ENCODE peak calls at places on chromosomes 12 and 14, in nine cellular contexts. One of them, this sample, is unnamed.

GRCh38 chr12:104682790-104683279 is 226.1 kb downstream of the CHST11 start:
- DNase-seq in NCI-H1105: no peak
- DNase-seq in NCI-H1436: no peak
- DNase-seq in WERI-Rb-1: no peak
- DNase-seq in stimulated activated CD4-positive, alpha-beta T cell treated with anti-CD3 and anti-CD28 coated beads, Interleukin-1b, Interleukin-23, amount 100 ng/mL, for 24 hours: peak
- DNase-seq in body of pancreas: no peak
- DNase-seq in breast epithelium: no peak
- DNase-seq in stimulated activated naive CD8-positive, alpha-beta T cell treated with anti-CD3 and anti-CD28 coated beads, Interleukin-15, amount 100 ng/mL, for 72 hours: peak
- DNase-seq in mesendoderm: no peak
- DNase-seq in this sample: no peak

GRCh38 chr12:21939435-21939834 is 1.8 kb downstream of the ABCC9 start:
- DNase-seq in NCI-H1105: no peak
- DNase-seq in NCI-H1436: no peak
- DNase-seq in WERI-Rb-1: no peak
- DNase-seq in stimulated activated CD4-positive, alpha-beta T cell treated with anti-CD3 and anti-CD28 coated beads, Interleukin-1b, Interleukin-23, amount 100 ng/mL, for 24 hours: no peak
- DNase-seq in body of pancreas: no peak
- DNase-seq in breast epithelium: no peak
- DNase-seq in stimulated activated naive CD8-positive, alpha-beta T cell treated with anti-CD3 and anti-CD28 coated beads, Interleukin-15, amount 100 ng/mL, for 72 hours: no peak
- DNase-seq in mesendoderm: peak
- DNase-seq in this sample: no peak

GRCh38 chr14:55731881-55732498 is 152.0 kb downstream of the KTN1 start:
- DNase-seq in NCI-H1105: no peak
- DNase-seq in NCI-H1436: peak
- DNase-seq in WERI-Rb-1: peak
- DNase-seq in stimulated activated CD4-positive, alpha-beta T cell treated with anti-CD3 and anti-CD28 coated beads, Interleukin-1b, Interleukin-23, amount 100 ng/mL, for 24 hours: peak
- DNase-seq in body of pancreas: peak
- DNase-seq in breast epithelium: no peak
- DNase-seq in stimulated activated naive CD8-positive, alpha-beta T cell treated with anti-CD3 and anti-CD28 coated beads, Interleukin-15, amount 100 ng/mL, for 72 hours: peak
- DNase-seq in mesendoderm: peak
- DNase-seq in this sample: no peak

GRCh38 chr14:55756563-55756962 is 176.6 kb downstream of the KTN1 start:
- DNase-seq in NCI-H1105: no peak
- DNase-seq in NCI-H1436: no peak
- DNase-seq in WERI-Rb-1: no peak
- DNase-seq in stimulated activated CD4-positive, alpha-beta T cell treated with anti-CD3 and anti-CD28 coated beads, Interleukin-1b, Interleukin-23, amount 100 ng/mL, for 24 hours: no peak
- DNase-seq in body of pancreas: no peak
- DNase-seq in breast epithelium: no peak
- DNase-seq in stimulated activated naive CD8-positive, alpha-beta T cell treated with anti-CD3 and anti-CD28 coated beads, Interleukin-15, amount 100 ng/mL, for 72 hours: no peak
- DNase-seq in mesendoderm: peak
- DNase-seq in this sample: no peak

GRCh38 chr12:59689776-59690175 is 93.9 kb downstream of the SLC16A7 start:
- DNase-seq in NCI-H1105: no peak
- DNase-seq in NCI-H1436: no peak
- DNase-seq in WERI-Rb-1: no peak
- DNase-seq in stimulated activated CD4-positive, alpha-beta T cell treated with anti-CD3 and anti-CD28 coated beads, Interleukin-1b, Interleukin-23, amount 100 ng/mL, for 24 hours: no peak
- DNase-seq in body of pancreas: no peak
- DNase-seq in breast epithelium: no peak
- DNase-seq in stimulated activated naive CD8-positive, alpha-beta T cell treated with anti-CD3 and anti-CD28 coated beads, Interleukin-15, amount 100 ng/mL, for 72 hours: no peak
- DNase-seq in mesendoderm: peak
- DNase-seq in this sample: no peak

GRCh38 chr14:22848391-22849164 is 12.2 kb downstream of the MMP14 start:
- DNase-seq in NCI-H1105: peak
- DNase-seq in NCI-H1436: no peak
- DNase-seq in WERI-Rb-1: no peak
- DNase-seq in stimulated activated CD4-positive, alpha-beta T cell treated with anti-CD3 and anti-CD28 coated beads, Interleukin-1b, Interleukin-23, amount 100 ng/mL, for 24 hours: no peak
- DNase-seq in body of pancreas: no peak
- DNase-seq in breast epithelium: peak
- DNase-seq in stimulated activated naive CD8-positive, alpha-beta T cell treated with anti-CD3 and anti-CD28 coated beads, Interleukin-15, amount 100 ng/mL, for 72 hours: no peak
- DNase-seq in mesendoderm: peak
- DNase-seq in this sample: peak

GRCh38 chr14:73743431-73743931 is 29.3 kb upstream of the PNMA1 start:
- DNase-seq in NCI-H1105: no peak
- DNase-seq in NCI-H1436: no peak
- DNase-seq in WERI-Rb-1: no peak
- DNase-seq in stimulated activated CD4-positive, alpha-beta T cell treated with anti-CD3 and anti-CD28 coated beads, Interleukin-1b, Interleukin-23, amount 100 ng/mL, for 24 hours: no peak
- DNase-seq in body of pancreas: no peak
- DNase-seq in breast epithelium: no peak
- DNase-seq in stimulated activated naive CD8-positive, alpha-beta T cell treated with anti-CD3 and anti-CD28 coated beads, Interleukin-15, amount 100 ng/mL, for 72 hours: no peak
- DNase-seq in mesendoderm: no peak
- DNase-seq in this sample: no peak

GRCh38 chr14:77372304-77372841 is 4.5 kb downstream of the TMED8 start:
- DNase-seq in NCI-H1105: no peak
- DNase-seq in NCI-H1436: no peak
- DNase-seq in WERI-Rb-1: no peak
- DNase-seq in stimulated activated CD4-positive, alpha-beta T cell treated with anti-CD3 and anti-CD28 coated beads, Interleukin-1b, Interleukin-23, amount 100 ng/mL, for 24 hours: no peak
- DNase-seq in body of pancreas: no peak
- DNase-seq in breast epithelium: no peak
- DNase-seq in stimulated activated naive CD8-positive, alpha-beta T cell treated with anti-CD3 and anti-CD28 coated beads, Interleukin-15, amount 100 ng/mL, for 72 hours: no peak
- DNase-seq in mesendoderm: no peak
- DNase-seq in this sample: no peak

GRCh38 chr12:34605510-34605887 is 583.2 kb downstream of the ALG10 start:
- DNase-seq in NCI-H1105: no peak
- DNase-seq in NCI-H1436: no peak
- DNase-seq in WERI-Rb-1: no peak
- DNase-seq in stimulated activated CD4-positive, alpha-beta T cell treated with anti-CD3 and anti-CD28 coated beads, Interleukin-1b, Interleukin-23, amount 100 ng/mL, for 24 hours: no peak
- DNase-seq in body of pancreas: no peak
- DNase-seq in breast epithelium: no peak
- DNase-seq in stimulated activated naive CD8-positive, alpha-beta T cell treated with anti-CD3 and anti-CD28 coated beads, Interleukin-15, amount 100 ng/mL, for 72 hours: no peak
- DNase-seq in mesendoderm: no peak
- DNase-seq in this sample: no peak

GRCh38 chr12:85367886-85368385 is 87.9 kb downstream of the ALX1 start:
- DNase-seq in NCI-H1105: no peak
- DNase-seq in NCI-H1436: no peak
- DNase-seq in WERI-Rb-1: no peak
- DNase-seq in stimulated activated CD4-positive, alpha-beta T cell treated with anti-CD3 and anti-CD28 coated beads, Interleukin-1b, Interleukin-23, amount 100 ng/mL, for 24 hours: no peak
- DNase-seq in body of pancreas: no peak
- DNase-seq in breast epithelium: no peak
- DNase-seq in stimulated activated naive CD8-positive, alpha-beta T cell treated with anti-CD3 and anti-CD28 coated beads, Interleukin-15, amount 100 ng/mL, for 72 hours: no peak
- DNase-seq in mesendoderm: no peak
- DNase-seq in this sample: no peak

GRCh38 chr12:78442454-78442801 is 422.1 kb upstream of the SYT1 start:
- DNase-seq in NCI-H1105: no peak
- DNase-seq in NCI-H1436: no peak
- DNase-seq in WERI-Rb-1: no peak
- DNase-seq in stimulated activated CD4-positive, alpha-beta T cell treated with anti-CD3 and anti-CD28 coated beads, Interleukin-1b, Interleukin-23, amount 100 ng/mL, for 24 hours: no peak
- DNase-seq in body of pancreas: no peak
- DNase-seq in breast epithelium: no peak
- DNase-seq in stimulated activated naive CD8-positive, alpha-beta T cell treated with anti-CD3 and anti-CD28 coated beads, Interleukin-15, amount 100 ng/mL, for 72 hours: no peak
- DNase-seq in mesendoderm: no peak
- DNase-seq in this sample: no peak

GRCh38 chr14:32939254-32940065 is 781 bp downstream of the NPAS3 start:
- DNase-seq in NCI-H1105: peak
- DNase-seq in NCI-H1436: peak
- DNase-seq in WERI-Rb-1: peak
- DNase-seq in stimulated activated CD4-positive, alpha-beta T cell treated with anti-CD3 and anti-CD28 coated beads, Interleukin-1b, Interleukin-23, amount 100 ng/mL, for 24 hours: no peak
- DNase-seq in body of pancreas: peak
- DNase-seq in breast epithelium: peak
- DNase-seq in stimulated activated naive CD8-positive, alpha-beta T cell treated with anti-CD3 and anti-CD28 coated beads, Interleukin-15, amount 100 ng/mL, for 72 hours: no peak
- DNase-seq in mesendoderm: peak
- DNase-seq in this sample: peak

GRCh38 chr12:109445224-109445623 is 31.9 kb downstream of the KCTD10 start:
- DNase-seq in NCI-H1105: no peak
- DNase-seq in NCI-H1436: no peak
- DNase-seq in WERI-Rb-1: no peak
- DNase-seq in stimulated activated CD4-positive, alpha-beta T cell treated with anti-CD3 and anti-CD28 coated beads, Interleukin-1b, Interleukin-23, amount 100 ng/mL, for 24 hours: no peak
- DNase-seq in body of pancreas: no peak
- DNase-seq in breast epithelium: no peak
- DNase-seq in stimulated activated naive CD8-positive, alpha-beta T cell treated with anti-CD3 and anti-CD28 coated beads, Interleukin-15, amount 100 ng/mL, for 72 hours: no peak
- DNase-seq in mesendoderm: no peak
- DNase-seq in this sample: no peak

GRCh38 chr14:75519826-75520692 is 2.2 kb upstream of the BATF start:
- DNase-seq in NCI-H1105: no peak
- DNase-seq in NCI-H1436: no peak
- DNase-seq in WERI-Rb-1: no peak
- DNase-seq in stimulated activated CD4-positive, alpha-beta T cell treated with anti-CD3 and anti-CD28 coated beads, Interleukin-1b, Interleukin-23, amount 100 ng/mL, for 24 hours: no peak
- DNase-seq in body of pancreas: no peak
- DNase-seq in breast epithelium: no peak
- DNase-seq in stimulated activated naive CD8-positive, alpha-beta T cell treated with anti-CD3 and anti-CD28 coated beads, Interleukin-15, amount 100 ng/mL, for 72 hours: no peak
- DNase-seq in mesendoderm: peak
- DNase-seq in this sample: no peak

GRCh38 chr12:25557830-25558436 is 4.8 kb upstream of the LMNTD1 start:
- DNase-seq in NCI-H1105: peak
- DNase-seq in NCI-H1436: peak
- DNase-seq in WERI-Rb-1: peak
- DNase-seq in stimulated activated CD4-positive, alpha-beta T cell treated with anti-CD3 and anti-CD28 coated beads, Interleukin-1b, Interleukin-23, amount 100 ng/mL, for 24 hours: no peak
- DNase-seq in body of pancreas: peak
- DNase-seq in breast epithelium: no peak
- DNase-seq in stimulated activated naive CD8-positive, alpha-beta T cell treated with anti-CD3 and anti-CD28 coated beads, Interleukin-15, amount 100 ng/mL, for 72 hours: no peak
- DNase-seq in mesendoderm: peak
- DNase-seq in this sample: no peak

GRCh38 chr12:110117948-110118685 is 6.0 kb upstream of the IFT81 start:
- DNase-seq in NCI-H1105: no peak
- DNase-seq in NCI-H1436: no peak
- DNase-seq in WERI-Rb-1: no peak
- DNase-seq in stimulated activated CD4-positive, alpha-beta T cell treated with anti-CD3 and anti-CD28 coated beads, Interleukin-1b, Interleukin-23, amount 100 ng/mL, for 24 hours: no peak
- DNase-seq in body of pancreas: no peak
- DNase-seq in breast epithelium: no peak
- DNase-seq in stimulated activated naive CD8-positive, alpha-beta T cell treated with anti-CD3 and anti-CD28 coated beads, Interleukin-15, amount 100 ng/mL, for 72 hours: no peak
- DNase-seq in mesendoderm: peak
- DNase-seq in this sample: no peak

GRCh38 chr12:129467749-129468148 is 436.1 kb downstream of the TMEM132D start:
- DNase-seq in NCI-H1105: no peak
- DNase-seq in NCI-H1436: peak
- DNase-seq in WERI-Rb-1: no peak
- DNase-seq in stimulated activated CD4-positive, alpha-beta T cell treated with anti-CD3 and anti-CD28 coated beads, Interleukin-1b, Interleukin-23, amount 100 ng/mL, for 24 hours: no peak
- DNase-seq in body of pancreas: no peak
- DNase-seq in breast epithelium: no peak
- DNase-seq in stimulated activated naive CD8-positive, alpha-beta T cell treated with anti-CD3 and anti-CD28 coated beads, Interleukin-15, amount 100 ng/mL, for 72 hours: no peak
- DNase-seq in mesendoderm: no peak
- DNase-seq in this sample: no peak

GRCh38 chr14:100892496-100893227 is 10.9 kb downstream of the RTL1 start:
- DNase-seq in NCI-H1105: no peak
- DNase-seq in NCI-H1436: no peak
- DNase-seq in WERI-Rb-1: no peak
- DNase-seq in stimulated activated CD4-positive, alpha-beta T cell treated with anti-CD3 and anti-CD28 coated beads, Interleukin-1b, Interleukin-23, amount 100 ng/mL, for 24 hours: no peak
- DNase-seq in body of pancreas: peak
- DNase-seq in breast epithelium: no peak
- DNase-seq in stimulated activated naive CD8-positive, alpha-beta T cell treated with anti-CD3 and anti-CD28 coated beads, Interleukin-15, amount 100 ng/mL, for 72 hours: no peak
- DNase-seq in mesendoderm: no peak
- DNase-seq in this sample: no peak

GRCh38 chr12:3381059-3382047 is 109.7 kb upstream of the PRMT8 start:
- DNase-seq in NCI-H1105: no peak
- DNase-seq in NCI-H1436: no peak
- DNase-seq in WERI-Rb-1: no peak
- DNase-seq in stimulated activated CD4-positive, alpha-beta T cell treated with anti-CD3 and anti-CD28 coated beads, Interleukin-1b, Interleukin-23, amount 100 ng/mL, for 24 hours: no peak
- DNase-seq in body of pancreas: peak
- DNase-seq in breast epithelium: no peak
- DNase-seq in stimulated activated naive CD8-positive, alpha-beta T cell treated with anti-CD3 and anti-CD28 coated beads, Interleukin-15, amount 100 ng/mL, for 72 hours: no peak
- DNase-seq in mesendoderm: no peak
- DNase-seq in this sample: no peak

GRCh38 chr12:117114784-117115183 is 15.6 kb upstream of the TESC start:
- DNase-seq in NCI-H1105: peak
- DNase-seq in NCI-H1436: peak
- DNase-seq in WERI-Rb-1: no peak
- DNase-seq in stimulated activated CD4-positive, alpha-beta T cell treated with anti-CD3 and anti-CD28 coated beads, Interleukin-1b, Interleukin-23, amount 100 ng/mL, for 24 hours: no peak
- DNase-seq in body of pancreas: peak
- DNase-seq in breast epithelium: no peak
- DNase-seq in stimulated activated naive CD8-positive, alpha-beta T cell treated with anti-CD3 and anti-CD28 coated beads, Interleukin-15, amount 100 ng/mL, for 72 hours: no peak
- DNase-seq in mesendoderm: no peak
- DNase-seq in this sample: no peak

GRCh38 chr14:101888182-101888581 is 76.2 kb upstream of the DYNC1H1 start:
- DNase-seq in NCI-H1105: no peak
- DNase-seq in NCI-H1436: no peak
- DNase-seq in WERI-Rb-1: no peak
- DNase-seq in stimulated activated CD4-positive, alpha-beta T cell treated with anti-CD3 and anti-CD28 coated beads, Interleukin-1b, Interleukin-23, amount 100 ng/mL, for 24 hours: no peak
- DNase-seq in body of pancreas: no peak
- DNase-seq in breast epithelium: no peak
- DNase-seq in stimulated activated naive CD8-positive, alpha-beta T cell treated with anti-CD3 and anti-CD28 coated beads, Interleukin-15, amount 100 ng/mL, for 72 hours: no peak
- DNase-seq in mesendoderm: no peak
- DNase-seq in this sample: no peak

GRCh38 chr12:29414368-29414767 is 33.4 kb upstream of the ERGIC2 start:
- DNase-seq in NCI-H1105: no peak
- DNase-seq in NCI-H1436: no peak
- DNase-seq in WERI-Rb-1: no peak
- DNase-seq in stimulated activated CD4-positive, alpha-beta T cell treated with anti-CD3 and anti-CD28 coated beads, Interleukin-1b, Interleukin-23, amount 100 ng/mL, for 24 hours: no peak
- DNase-seq in body of pancreas: no peak
- DNase-seq in breast epithelium: no peak
- DNase-seq in stimulated activated naive CD8-positive, alpha-beta T cell treated with anti-CD3 and anti-CD28 coated beads, Interleukin-15, amount 100 ng/mL, for 72 hours: no peak
- DNase-seq in mesendoderm: no peak
- DNase-seq in this sample: no peak

GRCh38 chr12:45670339-45671065 is 59.0 kb upstream of the ARID2 start:
- DNase-seq in NCI-H1105: no peak
- DNase-seq in NCI-H1436: no peak
- DNase-seq in WERI-Rb-1: no peak
- DNase-seq in stimulated activated CD4-positive, alpha-beta T cell treated with anti-CD3 and anti-CD28 coated beads, Interleukin-1b, Interleukin-23, amount 100 ng/mL, for 24 hours: no peak
- DNase-seq in body of pancreas: no peak
- DNase-seq in breast epithelium: no peak
- DNase-seq in stimulated activated naive CD8-positive, alpha-beta T cell treated with anti-CD3 and anti-CD28 coated beads, Interleukin-15, amount 100 ng/mL, for 72 hours: no peak
- DNase-seq in mesendoderm: no peak
- DNase-seq in this sample: no peak

GRCh38 chr12:84243686-84244085 is 668.9 kb downstream of the SLC6A15 start:
- DNase-seq in NCI-H1105: no peak
- DNase-seq in NCI-H1436: no peak
- DNase-seq in WERI-Rb-1: no peak
- DNase-seq in stimulated activated CD4-positive, alpha-beta T cell treated with anti-CD3 and anti-CD28 coated beads, Interleukin-1b, Interleukin-23, amount 100 ng/mL, for 24 hours: no peak
- DNase-seq in body of pancreas: no peak
- DNase-seq in breast epithelium: no peak
- DNase-seq in stimulated activated naive CD8-positive, alpha-beta T cell treated with anti-CD3 and anti-CD28 coated beads, Interleukin-15, amount 100 ng/mL, for 72 hours: no peak
- DNase-seq in mesendoderm: no peak
- DNase-seq in this sample: no peak

GRCh38 chr14:88669346-88669745 is 106.5 kb downstream of the ZC3H14 start:
- DNase-seq in NCI-H1105: no peak
- DNase-seq in NCI-H1436: no peak
- DNase-seq in WERI-Rb-1: peak
- DNase-seq in stimulated activated CD4-positive, alpha-beta T cell treated with anti-CD3 and anti-CD28 coated beads, Interleukin-1b, Interleukin-23, amount 100 ng/mL, for 24 hours: no peak
- DNase-seq in body of pancreas: no peak
- DNase-seq in breast epithelium: no peak
- DNase-seq in stimulated activated naive CD8-positive, alpha-beta T cell treated with anti-CD3 and anti-CD28 coated beads, Interleukin-15, amount 100 ng/mL, for 72 hours: no peak
- DNase-seq in mesendoderm: no peak
- DNase-seq in this sample: no peak

GRCh38 chr12:116880817-116881324 is 370 bp downstream of the HRK start:
- DNase-seq in NCI-H1105: peak
- DNase-seq in NCI-H1436: peak
- DNase-seq in WERI-Rb-1: peak
- DNase-seq in stimulated activated CD4-positive, alpha-beta T cell treated with anti-CD3 and anti-CD28 coated beads, Interleukin-1b, Interleukin-23, amount 100 ng/mL, for 24 hours: no peak
- DNase-seq in body of pancreas: peak
- DNase-seq in breast epithelium: no peak
- DNase-seq in stimulated activated naive CD8-positive, alpha-beta T cell treated with anti-CD3 and anti-CD28 coated beads, Interleukin-15, amount 100 ng/mL, for 72 hours: peak
- DNase-seq in mesendoderm: peak
- DNase-seq in this sample: peak

GRCh38 chr12:60489071-60489470 is 893.2 kb downstream of the SLC16A7 start:
- DNase-seq in NCI-H1105: no peak
- DNase-seq in NCI-H1436: no peak
- DNase-seq in WERI-Rb-1: no peak
- DNase-seq in stimulated activated CD4-positive, alpha-beta T cell treated with anti-CD3 and anti-CD28 coated beads, Interleukin-1b, Interleukin-23, amount 100 ng/mL, for 24 hours: no peak
- DNase-seq in body of pancreas: no peak
- DNase-seq in breast epithelium: no peak
- DNase-seq in stimulated activated naive CD8-positive, alpha-beta T cell treated with anti-CD3 and anti-CD28 coated beads, Interleukin-15, amount 100 ng/mL, for 72 hours: no peak
- DNase-seq in mesendoderm: no peak
- DNase-seq in this sample: no peak

GRCh38 chr14:93949511-93950075 is 22.4 kb downstream of the FAM181A start:
- DNase-seq in NCI-H1105: no peak
- DNase-seq in NCI-H1436: no peak
- DNase-seq in WERI-Rb-1: no peak
- DNase-seq in stimulated activated CD4-positive, alpha-beta T cell treated with anti-CD3 and anti-CD28 coated beads, Interleukin-1b, Interleukin-23, amount 100 ng/mL, for 24 hours: no peak
- DNase-seq in body of pancreas: no peak
- DNase-seq in breast epithelium: no peak
- DNase-seq in stimulated activated naive CD8-positive, alpha-beta T cell treated with anti-CD3 and anti-CD28 coated beads, Interleukin-15, amount 100 ng/mL, for 72 hours: no peak
- DNase-seq in mesendoderm: no peak
- DNase-seq in this sample: no peak

GRCh38 chr12:55899035-55899434 is 28.7 kb downstream of the PYM1 start:
- DNase-seq in NCI-H1105: no peak
- DNase-seq in NCI-H1436: no peak
- DNase-seq in WERI-Rb-1: peak
- DNase-seq in stimulated activated CD4-positive, alpha-beta T cell treated with anti-CD3 and anti-CD28 coated beads, Interleukin-1b, Interleukin-23, amount 100 ng/mL, for 24 hours: no peak
- DNase-seq in body of pancreas: no peak
- DNase-seq in breast epithelium: no peak
- DNase-seq in stimulated activated naive CD8-positive, alpha-beta T cell treated with anti-CD3 and anti-CD28 coated beads, Interleukin-15, amount 100 ng/mL, for 72 hours: peak
- DNase-seq in mesendoderm: no peak
- DNase-seq in this sample: no peak

GRCh38 chr12:26935636-26936378 is 2.0 kb downstream of the INTS13 start:
- DNase-seq in NCI-H1105: no peak
- DNase-seq in NCI-H1436: no peak
- DNase-seq in WERI-Rb-1: no peak
- DNase-seq in stimulated activated CD4-positive, alpha-beta T cell treated with anti-CD3 and anti-CD28 coated beads, Interleukin-1b, Interleukin-23, amount 100 ng/mL, for 24 hours: no peak
- DNase-seq in body of pancreas: no peak
- DNase-seq in breast epithelium: no peak
- DNase-seq in stimulated activated naive CD8-positive, alpha-beta T cell treated with anti-CD3 and anti-CD28 coated beads, Interleukin-15, amount 100 ng/mL, for 72 hours: no peak
- DNase-seq in mesendoderm: no peak
- DNase-seq in this sample: no peak